ENCODE peak calls at places on chromosomes 4 and X, in ten cellular contexts. One of them, this sample, is unnamed.

GRCh38 chr4:124135409-124135813 is 577.1 kb downstream of the ANKRD50 start:
- DNase-seq in astrocyte of the cerebellum: peak
- DNase-seq in astrocyte of the spinal cord: peak
- DNase-seq in cardiac fibroblast: peak
- DNase-seq in colonic mucosa: no peak
- DNase-seq in heart left ventricle: no peak
- DNase-seq in dorsolateral prefrontal cortex: no peak
- DNase-seq in CD8-positive, alpha-beta T cell: no peak
- DNase-seq in heart right ventricle: no peak
- DNase-seq in A549: no peak
- DNase-seq in this sample: no peak

GRCh38 chr4:110498420-110498819 is 22.5 kb downstream of the ENPEP start:
- DNase-seq in astrocyte of the cerebellum: no peak
- DNase-seq in astrocyte of the spinal cord: no peak
- DNase-seq in cardiac fibroblast: no peak
- DNase-seq in colonic mucosa: no peak
- DNase-seq in heart left ventricle: no peak
- DNase-seq in dorsolateral prefrontal cortex: no peak
- DNase-seq in CD8-positive, alpha-beta T cell: no peak
- DNase-seq in heart right ventricle: no peak
- DNase-seq in A549: no peak
- DNase-seq in this sample: no peak

GRCh38 chrX:18707442-18708049 is at the start of gene PPEF1:
- DNase-seq in astrocyte of the cerebellum: peak
- DNase-seq in astrocyte of the spinal cord: no peak
- DNase-seq in cardiac fibroblast: no peak
- DNase-seq in colonic mucosa: no peak
- DNase-seq in heart left ventricle: no peak
- DNase-seq in dorsolateral prefrontal cortex: no peak
- DNase-seq in CD8-positive, alpha-beta T cell: no peak
- DNase-seq in heart right ventricle: no peak
- DNase-seq in A549: no peak
- DNase-seq in this sample: no peak

GRCh38 chrX:150475466-150475865 is 93.0 kb upstream of the MTM1 start:
- DNase-seq in astrocyte of the cerebellum: no peak
- DNase-seq in astrocyte of the spinal cord: no peak
- DNase-seq in cardiac fibroblast: no peak
- DNase-seq in colonic mucosa: no peak
- DNase-seq in heart left ventricle: no peak
- DNase-seq in dorsolateral prefrontal cortex: no peak
- DNase-seq in CD8-positive, alpha-beta T cell: no peak
- DNase-seq in heart right ventricle: no peak
- DNase-seq in A549: no peak
- DNase-seq in this sample: no peak

GRCh38 chr4:181967401-181967800 is 275.8 kb upstream of the TENM3 start:
- DNase-seq in astrocyte of the cerebellum: no peak
- DNase-seq in astrocyte of the spinal cord: no peak
- DNase-seq in cardiac fibroblast: no peak
- DNase-seq in colonic mucosa: no peak
- DNase-seq in heart left ventricle: no peak
- DNase-seq in dorsolateral prefrontal cortex: no peak
- DNase-seq in CD8-positive, alpha-beta T cell: no peak
- DNase-seq in heart right ventricle: no peak
- DNase-seq in A549: no peak
- DNase-seq in this sample: no peak

GRCh38 chr4:163107754-163108153 is 58.9 kb downstream of the NAF1 start:
- DNase-seq in astrocyte of the cerebellum: peak
- DNase-seq in astrocyte of the spinal cord: peak
- DNase-seq in cardiac fibroblast: peak
- DNase-seq in colonic mucosa: no peak
- DNase-seq in heart left ventricle: no peak
- DNase-seq in dorsolateral prefrontal cortex: no peak
- DNase-seq in CD8-positive, alpha-beta T cell: no peak
- DNase-seq in heart right ventricle: no peak
- DNase-seq in A549: no peak
- DNase-seq in this sample: no peak

GRCh38 chr4:43352859-43353258 is 460.3 kb downstream of the GRXCR1 start:
- DNase-seq in astrocyte of the cerebellum: no peak
- DNase-seq in astrocyte of the spinal cord: no peak
- DNase-seq in cardiac fibroblast: no peak
- DNase-seq in colonic mucosa: no peak
- DNase-seq in heart left ventricle: no peak
- DNase-seq in dorsolateral prefrontal cortex: no peak
- DNase-seq in CD8-positive, alpha-beta T cell: no peak
- DNase-seq in heart right ventricle: no peak
- DNase-seq in A549: no peak
- DNase-seq in this sample: no peak

GRCh38 chr4:186839122-186840037 is 115.7 kb upstream of the FAT1 start:
- DNase-seq in astrocyte of the cerebellum: peak
- DNase-seq in astrocyte of the spinal cord: peak
- DNase-seq in cardiac fibroblast: peak
- DNase-seq in colonic mucosa: no peak
- DNase-seq in heart left ventricle: peak
- DNase-seq in dorsolateral prefrontal cortex: no peak
- DNase-seq in CD8-positive, alpha-beta T cell: no peak
- DNase-seq in heart right ventricle: no peak
- DNase-seq in A549: no peak
- DNase-seq in this sample: no peak

GRCh38 chr4:141807073-141807472 is 170.7 kb downstream of the IL15 start:
- DNase-seq in astrocyte of the cerebellum: peak
- DNase-seq in astrocyte of the spinal cord: peak
- DNase-seq in cardiac fibroblast: no peak
- DNase-seq in colonic mucosa: no peak
- DNase-seq in heart left ventricle: no peak
- DNase-seq in dorsolateral prefrontal cortex: no peak
- DNase-seq in CD8-positive, alpha-beta T cell: no peak
- DNase-seq in heart right ventricle: no peak
- DNase-seq in A549: no peak
- DNase-seq in this sample: no peak

GRCh38 chr4:44583393-44583792 is 68.0 kb downstream of the YIPF7 start:
- DNase-seq in astrocyte of the cerebellum: no peak
- DNase-seq in astrocyte of the spinal cord: no peak
- DNase-seq in cardiac fibroblast: no peak
- DNase-seq in colonic mucosa: no peak
- DNase-seq in heart left ventricle: no peak
- DNase-seq in dorsolateral prefrontal cortex: no peak
- DNase-seq in CD8-positive, alpha-beta T cell: no peak
- DNase-seq in heart right ventricle: no peak
- DNase-seq in A549: no peak
- DNase-seq in this sample: no peak

GRCh38 chr4:5165419-5166369 is 114.4 kb downstream of the STK32B start:
- DNase-seq in astrocyte of the cerebellum: peak
- DNase-seq in astrocyte of the spinal cord: peak
- DNase-seq in cardiac fibroblast: peak
- DNase-seq in colonic mucosa: no peak
- DNase-seq in heart left ventricle: no peak
- DNase-seq in dorsolateral prefrontal cortex: no peak
- DNase-seq in CD8-positive, alpha-beta T cell: no peak
- DNase-seq in heart right ventricle: no peak
- DNase-seq in A549: no peak
- DNase-seq in this sample: no peak

GRCh38 chr4:89754531-89754930 is 82.4 kb downstream of the SNCA start:
- DNase-seq in astrocyte of the cerebellum: no peak
- DNase-seq in astrocyte of the spinal cord: peak
- DNase-seq in cardiac fibroblast: no peak
- DNase-seq in colonic mucosa: no peak
- DNase-seq in heart left ventricle: no peak
- DNase-seq in dorsolateral prefrontal cortex: no peak
- DNase-seq in CD8-positive, alpha-beta T cell: no peak
- DNase-seq in heart right ventricle: no peak
- DNase-seq in A549: no peak
- DNase-seq in this sample: no peak

GRCh38 chr4:89752932-89753598 is 83.9 kb downstream of the SNCA start:
- DNase-seq in astrocyte of the cerebellum: peak
- DNase-seq in astrocyte of the spinal cord: peak
- DNase-seq in cardiac fibroblast: peak
- DNase-seq in colonic mucosa: no peak
- DNase-seq in heart left ventricle: no peak
- DNase-seq in dorsolateral prefrontal cortex: peak
- DNase-seq in CD8-positive, alpha-beta T cell: no peak
- DNase-seq in heart right ventricle: no peak
- DNase-seq in A549: no peak
- DNase-seq in this sample: no peak

GRCh38 chr4:89755210-89755609 is 81.8 kb downstream of the SNCA start:
- DNase-seq in astrocyte of the cerebellum: no peak
- DNase-seq in astrocyte of the spinal cord: peak
- DNase-seq in cardiac fibroblast: peak
- DNase-seq in colonic mucosa: no peak
- DNase-seq in heart left ventricle: no peak
- DNase-seq in dorsolateral prefrontal cortex: no peak
- DNase-seq in CD8-positive, alpha-beta T cell: no peak
- DNase-seq in heart right ventricle: no peak
- DNase-seq in A549: no peak
- DNase-seq in this sample: no peak

GRCh38 chr4:89751416-89751815 is 85.5 kb downstream of the SNCA start:
- DNase-seq in astrocyte of the cerebellum: no peak
- DNase-seq in astrocyte of the spinal cord: no peak
- DNase-seq in cardiac fibroblast: no peak
- DNase-seq in colonic mucosa: no peak
- DNase-seq in heart left ventricle: no peak
- DNase-seq in dorsolateral prefrontal cortex: no peak
- DNase-seq in CD8-positive, alpha-beta T cell: no peak
- DNase-seq in heart right ventricle: no peak
- DNase-seq in A549: no peak
- DNase-seq in this sample: no peak

GRCh38 chr4:89753601-89754066 is 83.3 kb downstream of the SNCA start:
- DNase-seq in astrocyte of the cerebellum: peak
- DNase-seq in astrocyte of the spinal cord: peak
- DNase-seq in cardiac fibroblast: peak
- DNase-seq in colonic mucosa: no peak
- DNase-seq in heart left ventricle: no peak
- DNase-seq in dorsolateral prefrontal cortex: no peak
- DNase-seq in CD8-positive, alpha-beta T cell: no peak
- DNase-seq in heart right ventricle: no peak
- DNase-seq in A549: peak
- DNase-seq in this sample: no peak
- H3K4me3 ChIP-seq in astrocyte of the cerebellum: no peak
- H3K4me3 ChIP-seq in astrocyte of the spinal cord: no peak
- H3K4me3 ChIP-seq in cardiac fibroblast: no peak
- H3K4me3 ChIP-seq in colonic mucosa: no peak
- H3K4me3 ChIP-seq in heart left ventricle: no peak
- H3K4me3 ChIP-seq in dorsolateral prefrontal cortex: no peak
- H3K4me3 ChIP-seq in CD8-positive, alpha-beta T cell: no peak
- H3K4me3 ChIP-seq in heart right ventricle: no peak
- H3K4me3 ChIP-seq in A549: no peak
- H3K4me3 ChIP-seq in this sample: no peak

GRCh38 chrX:44651347-44651746 is 108.7 kb upstream of the FUNDC1 start:
- DNase-seq in astrocyte of the cerebellum: no peak
- DNase-seq in astrocyte of the spinal cord: no peak
- DNase-seq in cardiac fibroblast: peak
- DNase-seq in colonic mucosa: no peak
- DNase-seq in heart left ventricle: no peak
- DNase-seq in dorsolateral prefrontal cortex: peak
- DNase-seq in CD8-positive, alpha-beta T cell: no peak
- DNase-seq in heart right ventricle: no peak
- DNase-seq in A549: no peak
- DNase-seq in this sample: no peak
- H3K4me3 ChIP-seq in astrocyte of the cerebellum: no peak
- H3K4me3 ChIP-seq in astrocyte of the spinal cord: no peak
- H3K4me3 ChIP-seq in cardiac fibroblast: no peak
- H3K4me3 ChIP-seq in colonic mucosa: no peak
- H3K4me3 ChIP-seq in heart left ventricle: no peak
- H3K4me3 ChIP-seq in dorsolateral prefrontal cortex: no peak
- H3K4me3 ChIP-seq in CD8-positive, alpha-beta T cell: no peak
- H3K4me3 ChIP-seq in heart right ventricle: no peak
- H3K4me3 ChIP-seq in A549: no peak
- H3K4me3 ChIP-seq in this sample: no peak

DNA sequence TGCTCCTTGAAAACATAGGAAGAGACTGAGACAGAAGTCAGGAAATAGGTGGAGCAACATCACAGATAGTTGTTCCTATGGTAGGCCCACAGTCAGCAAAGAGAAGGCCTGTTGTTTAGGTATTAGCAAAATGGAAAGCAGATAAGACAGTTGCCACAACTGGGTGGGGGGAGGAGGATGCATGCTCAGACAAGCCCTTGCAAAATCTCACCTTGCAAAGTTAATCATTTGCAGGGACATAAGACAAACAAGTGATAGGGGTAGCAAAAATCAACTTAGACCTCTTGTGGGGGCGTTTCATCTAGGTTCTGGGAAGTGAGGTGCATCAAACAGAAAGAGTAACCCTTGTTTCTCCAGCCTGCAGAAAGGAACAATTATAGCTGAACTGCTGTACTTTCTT is 30.7 kb downstream of the SERPINA7 start:
- DNase-seq in astrocyte of the cerebellum: no peak
- DNase-seq in astrocyte of the spinal cord: no peak
- DNase-seq in cardiac fibroblast: no peak
- DNase-seq in colonic mucosa: no peak
- DNase-seq in heart left ventricle: no peak
- DNase-seq in dorsolateral prefrontal cortex: no peak
- DNase-seq in CD8-positive, alpha-beta T cell: no peak
- DNase-seq in heart right ventricle: no peak
- DNase-seq in A549: no peak
- DNase-seq in this sample: no peak
- H3K4me3 ChIP-seq in astrocyte of the cerebellum: no peak
- H3K4me3 ChIP-seq in astrocyte of the spinal cord: no peak
- H3K4me3 ChIP-seq in cardiac fibroblast: no peak
- H3K4me3 ChIP-seq in colonic mucosa: no peak
- H3K4me3 ChIP-seq in heart left ventricle: no peak
- H3K4me3 ChIP-seq in dorsolateral prefrontal cortex: no peak
- H3K4me3 ChIP-seq in CD8-positive, alpha-beta T cell: no peak
- H3K4me3 ChIP-seq in heart right ventricle: no peak
- H3K4me3 ChIP-seq in A549: no peak
- H3K4me3 ChIP-seq in this sample: no peak

DNA sequence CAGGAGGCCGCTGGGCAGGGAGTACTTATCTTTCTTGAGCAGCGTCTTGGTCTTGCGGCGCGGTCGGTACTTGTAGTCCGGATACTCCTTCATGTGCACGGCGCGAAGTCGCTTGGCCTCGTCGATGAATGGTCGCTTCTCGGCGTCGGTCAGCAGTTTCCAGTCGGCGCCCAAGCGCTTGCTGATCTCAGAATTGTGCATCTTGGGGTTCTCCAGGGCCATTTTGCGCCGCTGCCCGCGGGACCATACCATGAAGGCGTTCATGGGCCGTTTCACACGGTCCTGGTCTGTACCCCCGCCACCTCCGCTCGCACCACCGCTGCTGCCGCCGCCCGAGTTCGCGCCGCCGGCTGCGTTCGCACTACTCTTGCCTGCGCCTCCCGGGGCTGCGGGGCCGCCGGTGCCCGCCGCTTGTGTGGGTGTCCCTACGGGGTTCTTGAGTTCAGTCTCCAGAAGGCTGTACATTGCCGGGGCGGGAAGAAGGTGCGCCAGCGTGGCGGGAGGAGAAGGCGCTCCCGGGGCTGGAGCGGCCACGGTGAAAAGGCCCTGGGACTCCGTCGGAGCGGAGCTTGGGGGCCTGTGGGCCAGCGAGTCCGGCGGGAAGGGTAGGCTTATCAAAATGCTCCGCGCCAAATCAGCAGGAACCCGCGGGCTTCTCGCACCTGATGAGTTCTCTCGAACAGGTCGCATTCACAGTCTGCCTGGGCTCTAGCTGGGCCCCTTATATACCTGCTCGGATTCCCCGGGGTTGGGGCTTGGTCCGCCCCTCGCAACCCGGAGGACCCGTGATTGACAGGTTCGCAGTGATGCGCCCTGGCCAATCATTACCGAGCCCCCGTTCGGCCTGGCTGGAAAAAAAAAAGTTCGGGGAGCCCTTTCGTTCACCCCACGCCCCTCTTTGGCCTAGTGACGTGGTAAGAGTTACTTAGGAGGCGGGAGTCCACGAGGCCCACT is at the start of gene SOX3:
- DNase-seq in astrocyte of the cerebellum: no peak
- DNase-seq in astrocyte of the spinal cord: peak
- DNase-seq in cardiac fibroblast: peak
- DNase-seq in colonic mucosa: no peak
- DNase-seq in heart left ventricle: no peak
- DNase-seq in dorsolateral prefrontal cortex: no peak
- DNase-seq in CD8-positive, alpha-beta T cell: no peak
- DNase-seq in heart right ventricle: no peak
- DNase-seq in A549: no peak
- DNase-seq in this sample: no peak
- H3K4me3 ChIP-seq in astrocyte of the cerebellum: peak
- H3K4me3 ChIP-seq in astrocyte of the spinal cord: peak
- H3K4me3 ChIP-seq in cardiac fibroblast: no peak
- H3K4me3 ChIP-seq in colonic mucosa: no peak
- H3K4me3 ChIP-seq in heart left ventricle: no peak
- H3K4me3 ChIP-seq in dorsolateral prefrontal cortex: peak
- H3K4me3 ChIP-seq in CD8-positive, alpha-beta T cell: no peak
- H3K4me3 ChIP-seq in heart right ventricle: peak
- H3K4me3 ChIP-seq in A549: peak
- H3K4me3 ChIP-seq in this sample: no peak